ENCODE peak calls at places on chromosomes 1 and 21, in seven cellular contexts. One of them, this sample, is unnamed.

GRCh38 chr1:64187646-64188045 is 15.8 kb upstream of the UBE2U start:
- DNase-seq in HTR-8/SVneo: no peak
- DNase-seq in T1000: no peak
- DNase-seq in left colon: no peak
- DNase-seq in MV-4-11: no peak
- DNase-seq in CD4-positive, CD25-positive, alpha-beta regulatory T cell: no peak
- DNase-seq in GM10248: no peak
- DNase-seq in this sample: no peak

GRCh38 chr1:39679821-39680220 is 7.9 kb upstream of the NT5C1A start:
- DNase-seq in CD4-positive, CD25-positive, alpha-beta regulatory T cell: no peak
- DNase-seq in MV-4-11: no peak
- DNase-seq in T1000: no peak
- DNase-seq in HTR-8/SVneo: no peak
- DNase-seq in left colon: no peak
- DNase-seq in GM10248: no peak
- DNase-seq in this sample: no peak

GRCh38 chr1:152013664-152014237 is 20.1 kb upstream of the S100A10 start:
- DNase-seq in GM10248: peak; percentile 50
- DNase-seq in MV-4-11: peak; percentile 54
- DNase-seq in HTR-8/SVneo: no peak
- DNase-seq in CD4-positive, CD25-positive, alpha-beta regulatory T cell: peak; percentile 26
- DNase-seq in T1000: no peak
- DNase-seq in left colon: peak; percentile 59
- DNase-seq in this sample: no peak

GRCh38 chr21:34282223-34282622 is 81.6 kb upstream of the KCNE2 start:
- DNase-seq in T1000: no peak
- DNase-seq in left colon: no peak
- DNase-seq in MV-4-11: no peak
- DNase-seq in HTR-8/SVneo: peak; percentile 10
- DNase-seq in GM10248: no peak
- DNase-seq in CD4-positive, CD25-positive, alpha-beta regulatory T cell: no peak
- DNase-seq in this sample: no peak

GRCh38 chr1:35633526-35633925 is 7.8 kb downstream of the PSMB2 start:
- DNase-seq in CD4-positive, CD25-positive, alpha-beta regulatory T cell: no peak
- DNase-seq in GM10248: no peak
- DNase-seq in HTR-8/SVneo: no peak
- DNase-seq in T1000: no peak
- DNase-seq in left colon: no peak
- DNase-seq in MV-4-11: no peak
- DNase-seq in this sample: no peak

GRCh38 chr1:13836631-13837030 is 136.6 kb downstream of the PRDM2 start:
- DNase-seq in CD4-positive, CD25-positive, alpha-beta regulatory T cell: no peak
- DNase-seq in HTR-8/SVneo: no peak
- DNase-seq in T1000: no peak
- DNase-seq in GM10248: no peak
- DNase-seq in left colon: no peak
- DNase-seq in MV-4-11: no peak
- DNase-seq in this sample: no peak

GRCh38 chr1:12553963-12554362 is 64.0 kb downstream of the DHRS3 start:
- DNase-seq in HTR-8/SVneo: no peak
- DNase-seq in T1000: no peak
- DNase-seq in MV-4-11: no peak
- DNase-seq in left colon: no peak
- DNase-seq in CD4-positive, CD25-positive, alpha-beta regulatory T cell: no peak
- DNase-seq in GM10248: no peak
- DNase-seq in this sample: no peak

GRCh38 chr1:116514708-116515525 is 55.9 kb downstream of the CD58 start:
- DNase-seq in GM10248: peak; percentile 63
- DNase-seq in MV-4-11: peak; percentile 98
- DNase-seq in CD4-positive, CD25-positive, alpha-beta regulatory T cell: peak; percentile 46
- DNase-seq in HTR-8/SVneo: no peak
- DNase-seq in T1000: no peak
- DNase-seq in left colon: no peak
- DNase-seq in this sample: no peak

GRCh38 chr1:234926574-234927311 is 201.9 kb downstream of the TOMM20 start:
- DNase-seq in left colon: peak; percentile 3
- DNase-seq in T1000: no peak
- DNase-seq in MV-4-11: peak; percentile 81
- DNase-seq in HTR-8/SVneo: no peak
- DNase-seq in CD4-positive, CD25-positive, alpha-beta regulatory T cell: peak; percentile 37
- DNase-seq in GM10248: peak; percentile 81
- DNase-seq in this sample: no peak

GRCh38 chr1:156064615-156065014 is 3.7 kb downstream of the RAB25 start:
- DNase-seq in left colon: no peak
- DNase-seq in GM10248: no peak
- DNase-seq in HTR-8/SVneo: no peak
- DNase-seq in MV-4-11: no peak
- DNase-seq in CD4-positive, CD25-positive, alpha-beta regulatory T cell: no peak
- DNase-seq in T1000: no peak
- DNase-seq in this sample: no peak

GRCh38 chr1:1069711-1070676 is 4.1 kb downstream of the RNF223 start:
- DNase-seq in MV-4-11: no peak
- DNase-seq in T1000: no peak
- DNase-seq in HTR-8/SVneo: no peak
- DNase-seq in CD4-positive, CD25-positive, alpha-beta regulatory T cell: no peak
- DNase-seq in left colon: no peak
- DNase-seq in GM10248: no peak
- DNase-seq in this sample: no peak

GRCh38 chr1:211229365-211229759 is 29.8 kb upstream of the RCOR3 start:
- DNase-seq in left colon: no peak
- DNase-seq in T1000: no peak
- DNase-seq in MV-4-11: no peak
- DNase-seq in GM10248: no peak
- DNase-seq in CD4-positive, CD25-positive, alpha-beta regulatory T cell: no peak
- DNase-seq in HTR-8/SVneo: no peak
- DNase-seq in this sample: no peak

GRCh38 chr1:183634429-183635065 is 1.0 kb downstream of the ARPC5 start:
- DNase-seq in left colon: no peak
- DNase-seq in T1000: no peak
- DNase-seq in HTR-8/SVneo: no peak
- DNase-seq in MV-4-11: no peak
- DNase-seq in GM10248: no peak
- DNase-seq in CD4-positive, CD25-positive, alpha-beta regulatory T cell: no peak
- DNase-seq in this sample: no peak

GRCh38 chr1:109767596-109768334 is 4.0 kb upstream of the EPS8L3 start:
- DNase-seq in MV-4-11: no peak
- DNase-seq in CD4-positive, CD25-positive, alpha-beta regulatory T cell: no peak
- DNase-seq in GM10248: no peak
- DNase-seq in left colon: no peak
- DNase-seq in HTR-8/SVneo: no peak
- DNase-seq in T1000: no peak
- DNase-seq in this sample: no peak

GRCh38 chr1:60746278-60746761 is 336.0 kb upstream of the NFIA start:
- DNase-seq in CD4-positive, CD25-positive, alpha-beta regulatory T cell: no peak
- DNase-seq in T1000: no peak
- DNase-seq in left colon: no peak
- DNase-seq in MV-4-11: no peak
- DNase-seq in HTR-8/SVneo: no peak
- DNase-seq in GM10248: no peak
- DNase-seq in this sample: no peak

GRCh38 chr1:193569696-193570269 is 383.4 kb upstream of the B3GALT2 start:
- DNase-seq in GM10248: no peak
- DNase-seq in CD4-positive, CD25-positive, alpha-beta regulatory T cell: peak; percentile 29
- DNase-seq in HTR-8/SVneo: peak; percentile 14
- DNase-seq in MV-4-11: no peak
- DNase-seq in left colon: no peak
- DNase-seq in T1000: peak; percentile 9
- DNase-seq in this sample: peak; percentile 6

GRCh38 chr1:198387587-198387986 is 152.9 kb downstream of the ATP6V1G3 start:
- DNase-seq in MV-4-11: no peak
- DNase-seq in T1000: no peak
- DNase-seq in CD4-positive, CD25-positive, alpha-beta regulatory T cell: no peak
- DNase-seq in GM10248: no peak
- DNase-seq in HTR-8/SVneo: peak; percentile 5
- DNase-seq in left colon: no peak
- DNase-seq in this sample: no peak

GRCh38 chr1:17635276-17635675 is 95.8 kb downstream of the ARHGEF10L start:
- DNase-seq in MV-4-11: no peak
- DNase-seq in GM10248: no peak
- DNase-seq in CD4-positive, CD25-positive, alpha-beta regulatory T cell: no peak
- DNase-seq in T1000: no peak
- DNase-seq in left colon: no peak
- DNase-seq in HTR-8/SVneo: no peak
- DNase-seq in this sample: no peak

GRCh38 chr1:33435096-33435820 is 4.4 kb upstream of the PHC2 start:
- DNase-seq in T1000: peak; percentile 38
- DNase-seq in GM10248: no peak
- DNase-seq in HTR-8/SVneo: no peak
- DNase-seq in MV-4-11: peak; percentile 16
- DNase-seq in left colon: no peak
- DNase-seq in CD4-positive, CD25-positive, alpha-beta regulatory T cell: no peak
- DNase-seq in this sample: no peak

GRCh38 chr1:99501871-99502270 is 144.0 kb upstream of the PALMD start:
- DNase-seq in HTR-8/SVneo: no peak
- DNase-seq in CD4-positive, CD25-positive, alpha-beta regulatory T cell: no peak
- DNase-seq in T1000: no peak
- DNase-seq in left colon: no peak
- DNase-seq in GM10248: no peak
- DNase-seq in MV-4-11: no peak
- DNase-seq in this sample: no peak

This sample was measured in smooth muscle cell of the brain vasculature.